ENCODE peak calls at places on chromosome 7, in six cellular contexts. One of them, this sample, is unnamed.
A peak's percentile ranks its signal among the peaks of the same experiment; 100 is the strongest.

GRCh38 chr7:1850976-1851571 is 181.0 kb downstream of the ELFN1 start:
- DNase-seq in OCI-LY7: no peak
- DNase-seq in HL-60: no peak
- DNase-seq in endothelial cell: no peak
- DNase-seq in CD4-positive, alpha-beta T cell: no peak
- DNase-seq in GM12865: no peak
- DNase-seq in this sample: no peak

GRCh38 chr7:141359740-141360413 is 191.3 kb upstream of the AGK start:
- DNase-seq in CD4-positive, alpha-beta T cell: no peak
- DNase-seq in GM12865: no peak
- DNase-seq in OCI-LY7: no peak
- DNase-seq in endothelial cell: no peak
- DNase-seq in HL-60: no peak
- DNase-seq in this sample: no peak

GRCh38 chr7:141974831-141975230 is 1.3 kb upstream of the TAS2R38 start:
- DNase-seq in CD4-positive, alpha-beta T cell: no peak
- DNase-seq in HL-60: peak; percentile 59
- DNase-seq in GM12865: peak; percentile 21
- DNase-seq in OCI-LY7: peak; percentile 59
- DNase-seq in endothelial cell: peak; percentile 30
- DNase-seq in this sample: no peak

GRCh38 chr7:149284850-149285580 is 23.0 kb downstream of the ZNF783 start:
- DNase-seq in endothelial cell: peak; percentile 92
- DNase-seq in OCI-LY7: peak; percentile 97
- DNase-seq in HL-60: peak; percentile 45
- DNase-seq in CD4-positive, alpha-beta T cell: peak; percentile 99
- DNase-seq in GM12865: peak; percentile 92
- DNase-seq in this sample: peak; percentile 98

GRCh38 chr7:665751-666453 is 60.6 kb upstream of the DNAAF5 start:
- DNase-seq in GM12865: no peak
- DNase-seq in endothelial cell: no peak
- DNase-seq in HL-60: no peak
- DNase-seq in CD4-positive, alpha-beta T cell: no peak
- DNase-seq in OCI-LY7: no peak
- DNase-seq in this sample: no peak

GRCh38 chr7:124762611-124763143 is 2.9 kb downstream of the GPR37 start:
- DNase-seq in CD4-positive, alpha-beta T cell: no peak
- DNase-seq in OCI-LY7: no peak
- DNase-seq in GM12865: no peak
- DNase-seq in HL-60: no peak
- DNase-seq in endothelial cell: no peak
- DNase-seq in this sample: no peak

GRCh38 chr7:96654630-96655188 is 54.9 kb downstream of the SEM1 start:
- DNase-seq in endothelial cell: no peak
- DNase-seq in CD4-positive, alpha-beta T cell: no peak
- DNase-seq in OCI-LY7: no peak
- DNase-seq in HL-60: no peak
- DNase-seq in GM12865: no peak
- DNase-seq in this sample: no peak

GRCh38 chr7:101538596-101539459 is 90.3 kb downstream of the MYL10 start:
- DNase-seq in OCI-LY7: peak; percentile 61
- DNase-seq in GM12865: peak; percentile 48
- DNase-seq in HL-60: peak; percentile 43
- DNase-seq in CD4-positive, alpha-beta T cell: peak; percentile 40
- DNase-seq in endothelial cell: peak; percentile 84
- DNase-seq in this sample: peak; percentile 79

GRCh38 chr7:8133955-8134733 is 127.8 kb downstream of the ICA1 start:
- DNase-seq in GM12865: peak; percentile 96
- DNase-seq in OCI-LY7: no peak
- DNase-seq in CD4-positive, alpha-beta T cell: no peak
- DNase-seq in endothelial cell: no peak
- DNase-seq in HL-60: no peak
- DNase-seq in this sample: no peak

GRCh38 chr7:118104812-118105441 is 79.0 kb upstream of the LSM8 start:
- DNase-seq in CD4-positive, alpha-beta T cell: no peak
- DNase-seq in GM12865: peak; percentile 22
- DNase-seq in endothelial cell: no peak
- DNase-seq in HL-60: no peak
- DNase-seq in OCI-LY7: peak; percentile 9
- DNase-seq in this sample: no peak

GRCh38 chr7:82443801-82444219 is 233 bp upstream of the CACNA2D1 start:
- DNase-seq in CD4-positive, alpha-beta T cell: no peak
- DNase-seq in OCI-LY7: no peak
- DNase-seq in endothelial cell: peak; percentile 74
- DNase-seq in HL-60: no peak
- DNase-seq in GM12865: peak; percentile 39
- DNase-seq in this sample: peak; percentile 71

GRCh38 chr7:74480861-74481417 is 27.2 kb downstream of the GTF2IRD1 start:
- DNase-seq in CD4-positive, alpha-beta T cell: no peak
- DNase-seq in HL-60: peak; percentile 33
- DNase-seq in GM12865: no peak
- DNase-seq in endothelial cell: peak; percentile 9
- DNase-seq in OCI-LY7: no peak
- DNase-seq in this sample: no peak

GRCh38 chr7:71491331-71491730 is 359.4 kb downstream of the GALNT17 start:
- DNase-seq in GM12865: no peak
- DNase-seq in OCI-LY7: no peak
- DNase-seq in CD4-positive, alpha-beta T cell: no peak
- DNase-seq in endothelial cell: no peak
- DNase-seq in HL-60: no peak
- DNase-seq in this sample: no peak

GRCh38 chr7:11127988-11128387 is 154.3 kb downstream of the PHF14 start:
- DNase-seq in HL-60: no peak
- DNase-seq in endothelial cell: no peak
- DNase-seq in CD4-positive, alpha-beta T cell: no peak
- DNase-seq in GM12865: no peak
- DNase-seq in OCI-LY7: no peak
- DNase-seq in this sample: no peak

GRCh38 chr7:50068026-50068425 is 25.0 kb downstream of the ZPBP start:
- DNase-seq in GM12865: peak; percentile 33
- DNase-seq in CD4-positive, alpha-beta T cell: no peak
- DNase-seq in HL-60: no peak
- DNase-seq in endothelial cell: no peak
- DNase-seq in OCI-LY7: peak; percentile 16
- DNase-seq in this sample: no peak

GRCh38 chr7:27238979-27239779 is 3.4 kb upstream of the EVX1 start:
- DNase-seq in OCI-LY7: no peak
- DNase-seq in GM12865: no peak
- DNase-seq in HL-60: no peak
- DNase-seq in CD4-positive, alpha-beta T cell: no peak
- DNase-seq in endothelial cell: no peak
- DNase-seq in this sample: no peak

GRCh38 chr7:72405389-72405788 is 6.7 kb downstream of the CALN1 start:
- DNase-seq in GM12865: peak; percentile 60
- DNase-seq in CD4-positive, alpha-beta T cell: no peak
- DNase-seq in OCI-LY7: no peak
- DNase-seq in endothelial cell: no peak
- DNase-seq in HL-60: peak; percentile 12
- DNase-seq in this sample: no peak

GRCh38 chr7:115387168-115387567 is 465.3 kb downstream of the MDFIC start:
- DNase-seq in HL-60: no peak
- DNase-seq in OCI-LY7: no peak
- DNase-seq in GM12865: no peak
- DNase-seq in endothelial cell: no peak
- DNase-seq in CD4-positive, alpha-beta T cell: no peak
- DNase-seq in this sample: no peak

GRCh38 chr7:29806131-29806792 is at the start of gene WIPF3:
- DNase-seq in endothelial cell: peak; percentile 55
- DNase-seq in HL-60: no peak
- DNase-seq in CD4-positive, alpha-beta T cell: no peak
- DNase-seq in GM12865: no peak
- DNase-seq in OCI-LY7: no peak
- DNase-seq in this sample: peak; percentile 34

GRCh38 chr7:20785211-20786048 is 1.3 kb downstream of the SP8 start:
- DNase-seq in HL-60: no peak
- DNase-seq in GM12865: no peak
- DNase-seq in endothelial cell: peak; percentile 54
- DNase-seq in OCI-LY7: no peak
- DNase-seq in CD4-positive, alpha-beta T cell: no peak
- DNase-seq in this sample: no peak

GRCh38 chr7:33702511-33703054 is 202.8 kb upstream of the BMPER start:
- DNase-seq in HL-60: no peak
- DNase-seq in CD4-positive, alpha-beta T cell: no peak
- DNase-seq in GM12865: no peak
- DNase-seq in OCI-LY7: no peak
- DNase-seq in endothelial cell: no peak
- DNase-seq in this sample: no peak

GRCh38 chr7:26508481-26508880 is 216.8 kb downstream of the SNX10 start:
- DNase-seq in CD4-positive, alpha-beta T cell: no peak
- DNase-seq in HL-60: no peak
- DNase-seq in GM12865: no peak
- DNase-seq in endothelial cell: no peak
- DNase-seq in OCI-LY7: no peak
- DNase-seq in this sample: no peak

GRCh38 chr7:4249241-4249640 is 432.9 kb upstream of the FOXK1 start:
- DNase-seq in CD4-positive, alpha-beta T cell: no peak
- DNase-seq in GM12865: no peak
- DNase-seq in HL-60: no peak
- DNase-seq in endothelial cell: no peak
- DNase-seq in OCI-LY7: no peak
- DNase-seq in this sample: no peak

GRCh38 chr7:141076377-141076776 is 2.5 kb downstream of the TMEM178B start:
- DNase-seq in OCI-LY7: no peak
- DNase-seq in GM12865: no peak
- DNase-seq in endothelial cell: peak; percentile 8
- DNase-seq in HL-60: no peak
- DNase-seq in CD4-positive, alpha-beta T cell: no peak
- DNase-seq in this sample: no peak

GRCh38 chr7:2800923-2801682 is 43.0 kb downstream of the GNA12 start:
- DNase-seq in OCI-LY7: no peak
- DNase-seq in CD4-positive, alpha-beta T cell: no peak
- DNase-seq in endothelial cell: no peak
- DNase-seq in GM12865: no peak
- DNase-seq in HL-60: peak; percentile 73
- DNase-seq in this sample: no peak

DNA sequence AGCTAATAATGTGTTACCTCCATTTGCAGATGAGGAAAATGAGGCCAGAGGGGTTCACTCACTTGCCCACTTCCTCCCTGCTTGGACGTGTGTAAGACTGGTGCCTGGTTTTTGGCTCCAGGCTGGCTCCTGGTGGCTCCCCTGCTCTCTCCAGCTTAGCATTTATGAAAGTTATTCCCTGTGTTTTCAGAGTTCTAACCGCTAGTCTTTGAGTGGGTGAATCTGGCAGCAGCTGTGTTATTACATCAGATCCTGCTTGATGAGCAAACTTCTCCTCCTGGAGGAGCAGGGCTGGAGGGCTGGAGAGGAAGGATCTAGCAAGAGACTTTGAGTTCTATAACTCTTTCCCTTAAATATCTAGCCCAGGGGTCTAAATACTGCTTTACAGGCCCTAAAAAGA is 80.9 kb upstream of the AGBL3 start:
- DNase-seq in HL-60: peak; percentile 4
- DNase-seq in CD4-positive, alpha-beta T cell: no peak
- DNase-seq in OCI-LY7: no peak
- DNase-seq in GM12865: no peak
- DNase-seq in endothelial cell: no peak
- DNase-seq in this sample: no peak
- TF ChIP-seq CTCF in HL-60: no peak
- TF ChIP-seq CTCF in CD4-positive, alpha-beta T cell: no peak
- TF ChIP-seq CTCF in OCI-LY7: no peak
- TF ChIP-seq CTCF in GM12865: no peak
- TF ChIP-seq CTCF in endothelial cell: no peak
- TF ChIP-seq CTCF in this sample: no peak

GRCh38 chr7:139861794-139862193 is 32.7 kb downstream of the TBXAS1 start:
- DNase-seq in CD4-positive, alpha-beta T cell: no peak
- DNase-seq in endothelial cell: no peak
- DNase-seq in HL-60: peak; percentile 51
- DNase-seq in GM12865: no peak
- DNase-seq in OCI-LY7: no peak
- DNase-seq in this sample: no peak
- TF ChIP-seq CTCF in CD4-positive, alpha-beta T cell: no peak
- TF ChIP-seq CTCF in endothelial cell: no peak
- TF ChIP-seq CTCF in HL-60: no peak
- TF ChIP-seq CTCF in GM12865: no peak
- TF ChIP-seq CTCF in OCI-LY7: no peak
- TF ChIP-seq CTCF in this sample: no peak

GRCh38 chr7:79282051-79282694 is 171.3 kb downstream of the MAGI2 start:
- DNase-seq in endothelial cell: no peak
- DNase-seq in HL-60: peak; percentile 11
- DNase-seq in GM12865: no peak
- DNase-seq in OCI-LY7: no peak
- DNase-seq in CD4-positive, alpha-beta T cell: no peak
- DNase-seq in this sample: no peak
- TF ChIP-seq CTCF in endothelial cell: no peak
- TF ChIP-seq CTCF in HL-60: no peak
- TF ChIP-seq CTCF in GM12865: no peak
- TF ChIP-seq CTCF in OCI-LY7: no peak
- TF ChIP-seq CTCF in CD4-positive, alpha-beta T cell: no peak
- TF ChIP-seq CTCF in this sample: no peak

DNA sequence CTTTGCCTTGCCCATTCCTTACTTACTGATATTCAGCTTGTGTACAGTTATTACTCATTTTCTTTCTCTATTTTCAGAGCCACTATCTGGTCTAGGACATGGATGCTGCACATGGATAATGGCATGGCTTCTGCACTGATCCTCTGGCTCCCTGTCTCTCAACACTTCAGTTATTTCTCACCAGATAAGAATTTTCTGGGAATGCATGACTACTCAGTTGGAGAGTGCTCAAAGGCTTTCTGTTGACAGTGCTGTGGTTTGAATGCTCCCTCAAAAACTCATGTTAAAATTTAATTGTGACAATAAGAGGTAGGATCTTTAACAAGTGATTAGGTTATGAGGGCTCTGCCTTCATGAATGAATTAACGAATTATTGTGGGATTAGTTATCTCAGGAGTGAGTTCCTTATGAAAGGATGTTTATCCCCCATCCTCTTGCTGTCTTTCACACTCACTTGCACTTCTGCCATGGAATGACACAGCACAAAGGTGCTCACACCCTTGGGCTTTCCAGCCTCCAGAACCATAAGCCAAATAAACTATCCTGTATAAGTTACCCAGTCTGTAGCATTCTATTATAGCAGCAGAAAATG is 16.1 kb upstream of the PIK3CG start:
- DNase-seq in CD4-positive, alpha-beta T cell: no peak
- DNase-seq in endothelial cell: no peak
- DNase-seq in HL-60: no peak
- DNase-seq in OCI-LY7: no peak
- DNase-seq in GM12865: no peak
- DNase-seq in this sample: no peak
- TF ChIP-seq CTCF in CD4-positive, alpha-beta T cell: no peak
- TF ChIP-seq CTCF in endothelial cell: no peak
- TF ChIP-seq CTCF in HL-60: no peak
- TF ChIP-seq CTCF in OCI-LY7: no peak
- TF ChIP-seq CTCF in GM12865: no peak
- TF ChIP-seq CTCF in this sample: no peak

This sample was measured in mesothelial cell of epicardium.